ENCODE peak calls at places on chromosomes 16 and 17, in ten cellular contexts. One of them, this sample, is unnamed.

GRCh38 chr17:77323413-77324171 is 182.8 kb downstream of the SEC14L1 start:
- DNase-seq in NCI-H1417: no peak
- DNase-seq in endothelial cell of umbilical vein: no peak
- DNase-seq in Panc1: no peak
- DNase-seq in lower leg skin: peak; percentile 91
- DNase-seq in dorsolateral prefrontal cortex: no peak
- DNase-seq in activated naive CD4-positive, alpha-beta T cell: no peak
- DNase-seq in T-helper 9 cell: no peak
- DNase-seq in AG09309: no peak
- DNase-seq in HFF-Myc: no peak
- DNase-seq in this sample: peak; percentile 87

GRCh38 chr17:951388-952132 is 28.0 kb downstream of the NXN start:
- DNase-seq in AG09309: no peak
- DNase-seq in activated naive CD4-positive, alpha-beta T cell: no peak
- DNase-seq in endothelial cell of umbilical vein: no peak
- DNase-seq in NCI-H1417: no peak
- DNase-seq in HFF-Myc: no peak
- DNase-seq in lower leg skin: no peak
- DNase-seq in T-helper 9 cell: no peak
- DNase-seq in dorsolateral prefrontal cortex: no peak
- DNase-seq in Panc1: no peak
- DNase-seq in this sample: peak; percentile 88

GRCh38 chr17:50451943-50452626 is 16.6 kb downstream of the CHAD start:
- DNase-seq in AG09309: no peak
- DNase-seq in Panc1: no peak
- DNase-seq in endothelial cell of umbilical vein: no peak
- DNase-seq in T-helper 9 cell: no peak
- DNase-seq in lower leg skin: no peak
- DNase-seq in NCI-H1417: no peak
- DNase-seq in dorsolateral prefrontal cortex: no peak
- DNase-seq in activated naive CD4-positive, alpha-beta T cell: no peak
- DNase-seq in HFF-Myc: no peak
- DNase-seq in this sample: no peak

GRCh38 chr17:40310882-40311391 is 2.0 kb downstream of the RARA start:
- DNase-seq in dorsolateral prefrontal cortex: no peak
- DNase-seq in AG09309: no peak
- DNase-seq in HFF-Myc: no peak
- DNase-seq in activated naive CD4-positive, alpha-beta T cell: no peak
- DNase-seq in NCI-H1417: no peak
- DNase-seq in Panc1: no peak
- DNase-seq in lower leg skin: peak; percentile 71
- DNase-seq in T-helper 9 cell: no peak
- DNase-seq in endothelial cell of umbilical vein: no peak
- DNase-seq in this sample: no peak

GRCh38 chr16:82470506-82471196 is 156.1 kb upstream of the CDH13 start:
- DNase-seq in Panc1: no peak
- DNase-seq in endothelial cell of umbilical vein: no peak
- DNase-seq in dorsolateral prefrontal cortex: no peak
- DNase-seq in AG09309: no peak
- DNase-seq in lower leg skin: no peak
- DNase-seq in NCI-H1417: no peak
- DNase-seq in activated naive CD4-positive, alpha-beta T cell: no peak
- DNase-seq in HFF-Myc: no peak
- DNase-seq in T-helper 9 cell: no peak
- DNase-seq in this sample: no peak

GRCh38 chr17:57567278-57567677 is 177.8 kb downstream of the CCDC182 start:
- DNase-seq in NCI-H1417: peak; percentile 55
- DNase-seq in dorsolateral prefrontal cortex: no peak
- DNase-seq in lower leg skin: no peak
- DNase-seq in endothelial cell of umbilical vein: no peak
- DNase-seq in AG09309: no peak
- DNase-seq in T-helper 9 cell: no peak
- DNase-seq in Panc1: no peak
- DNase-seq in HFF-Myc: no peak
- DNase-seq in activated naive CD4-positive, alpha-beta T cell: no peak
- DNase-seq in this sample: no peak

GRCh38 chr17:62792122-62792800 is 15.9 kb downstream of the MARCHF10 start:
- DNase-seq in Panc1: peak; percentile 91
- DNase-seq in lower leg skin: peak; percentile 56
- DNase-seq in AG09309: peak; percentile 90
- DNase-seq in endothelial cell of umbilical vein: peak; percentile 44
- DNase-seq in dorsolateral prefrontal cortex: no peak
- DNase-seq in T-helper 9 cell: no peak
- DNase-seq in NCI-H1417: no peak
- DNase-seq in activated naive CD4-positive, alpha-beta T cell: no peak
- DNase-seq in HFF-Myc: peak; percentile 69
- DNase-seq in this sample: peak; percentile 93

GRCh38 chr16:1613728-1614225 is 1.6 kb downstream of the CRAMP1 start:
- DNase-seq in endothelial cell of umbilical vein: no peak
- DNase-seq in lower leg skin: peak; percentile 88
- DNase-seq in activated naive CD4-positive, alpha-beta T cell: no peak
- DNase-seq in HFF-Myc: no peak
- DNase-seq in NCI-H1417: no peak
- DNase-seq in AG09309: no peak
- DNase-seq in T-helper 9 cell: no peak
- DNase-seq in Panc1: no peak
- DNase-seq in dorsolateral prefrontal cortex: no peak
- DNase-seq in this sample: peak; percentile 32

GRCh38 chr16:77993111-77993571 is 29.2 kb upstream of the CLEC3A start:
- DNase-seq in NCI-H1417: no peak
- DNase-seq in endothelial cell of umbilical vein: no peak
- DNase-seq in Panc1: no peak
- DNase-seq in activated naive CD4-positive, alpha-beta T cell: no peak
- DNase-seq in AG09309: peak; percentile 21
- DNase-seq in lower leg skin: no peak
- DNase-seq in HFF-Myc: peak; percentile 26
- DNase-seq in T-helper 9 cell: no peak
- DNase-seq in dorsolateral prefrontal cortex: peak; percentile 23
- DNase-seq in this sample: peak; percentile 84

GRCh38 chr17:47895254-47895855 is 681 bp upstream of the SP2 start:
- DNase-seq in activated naive CD4-positive, alpha-beta T cell: peak; percentile 31
- DNase-seq in dorsolateral prefrontal cortex: peak; percentile 46
- DNase-seq in Panc1: no peak
- DNase-seq in endothelial cell of umbilical vein: no peak
- DNase-seq in lower leg skin: peak; percentile 86
- DNase-seq in AG09309: no peak
- DNase-seq in NCI-H1417: no peak
- DNase-seq in T-helper 9 cell: no peak
- DNase-seq in HFF-Myc: no peak
- DNase-seq in this sample: no peak

This sample was measured in fibroblast of villous mesenchyme.